ENCODE peak calls at places on chromosomes 2 and 18, in ten cellular contexts. E, I, A, N, D, U, B, C, W and V are unnamed samples.

GRCh38 chr2:191571163-191571769 is 106.7 kb upstream of the NABP1 start:
- DNase-seq in A (peak; percentile 33), C (no peak), D (no peak), N (peak; percentile 36), I (peak; percentile 40), U (peak; percentile 34), W (no peak), E (peak; percentile 49), B (no peak), V (no peak)

GRCh38 chr2:202158796-202159195 is 79.6 kb downstream of the SUMO1 start:
- DNase-seq in U (no peak), B (no peak), N (no peak), E (no peak), C (peak; percentile 45), I (no peak), D (no peak), A (no peak), W (no peak), V (no peak)

GRCh38 chr18:23618862-23619387 is 32.6 kb upstream of the NPC1 start:
- DNase-seq in W (peak; percentile 21), U (peak; percentile 59), N (no peak), B (no peak), E (no peak), C (peak; percentile 71), A (no peak), I (no peak), D (no peak), V (no peak)

GRCh38 chr2:219632758-219633101 is 5.3 kb downstream of the SLC4A3 start:
- DNase-seq in U (no peak), N (no peak), E (no peak), C (no peak), D (no peak), W (no peak), I (no peak), A (no peak), B (no peak), V (no peak)

GRCh38 chr2:108330971-108331370 is 42.3 kb downstream of the SULT1C2 start:
- DNase-seq in C (no peak), I (no peak), U (no peak), B (no peak), A (no peak), E (no peak), N (no peak), D (no peak), W (no peak), V (no peak)

GRCh38 chr2:229346801-229347540 is 75.9 kb upstream of the PID1 start:
- DNase-seq in D (no peak), B (no peak), N (no peak), C (no peak), W (no peak), U (no peak), A (no peak), E (no peak), I (no peak), V (no peak)

GRCh38 chr2:168359082-168359481 is 97.0 kb upstream of the CERS6 start:
- DNase-seq in B (no peak), N (no peak), W (no peak), I (no peak), E (no peak), U (no peak), A (no peak), D (no peak), C (no peak), V (no peak)

GRCh38 chr2:146561996-146562395 is 1282.8 kb upstream of the ACVR2A start:
- DNase-seq in E (no peak), C (no peak), A (no peak), D (no peak), W (no peak), N (no peak), I (no peak), B (no peak), U (no peak), V (no peak)

GRCh38 chr2:120779781-120780283 is 44.2 kb downstream of the GLI2 start:
- DNase-seq in E (no peak), B (peak; percentile 1), I (no peak), D (no peak), C (peak; percentile 15), A (peak; percentile 38), W (peak; percentile 42), N (no peak), U (no peak), V (no peak)

GRCh38 chr2:133215477-133215876 is 352.8 kb downstream of the NCKAP5 start:
- DNase-seq in U (no peak), W (no peak), A (no peak), D (no peak), N (no peak), C (no peak), I (no peak), E (no peak), B (no peak), V (no peak)

GRCh38 chr18:48898521-48898920 is 52.2 kb downstream of the SMAD7 start:
- DNase-seq in I (no peak), C (no peak), B (no peak), A (no peak), N (no peak), W (no peak), U (no peak), E (no peak), D (no peak), V (no peak)

GRCh38 chr2:1727101-1727771 is 17.1 kb downstream of the PXDN start:
- DNase-seq in A (no peak), U (no peak), I (no peak), W (no peak), E (no peak), C (peak; percentile 8), N (no peak), D (peak; percentile 64), B (no peak), V (no peak)

GRCh38 chr2:38534746-38535403 is 67.9 kb downstream of the HNRNPLL start:
- DNase-seq in I (no peak), E (no peak), B (no peak), U (peak; percentile 27), W (no peak), N (no peak), C (no peak), D (no peak), A (no peak), V (no peak)
- H3K4me3 ChIP-seq in I (no peak overlapping the region), E (no peak overlapping the region), B (no peak overlapping the region), U (no peak overlapping the region), W (no peak overlapping the region), N (no peak overlapping the region), C (no peak overlapping the region), D (no peak overlapping the region), A (no peak overlapping the region), V (no peak overlapping the region)

GRCh38 chr18:74456017-74456408 is 1.1 kb downstream of the DIPK1C start:
- DNase-seq in B (no peak), U (no peak), C (no peak), E (no peak), I (no peak), N (no peak), W (no peak), A (no peak), D (no peak), V (no peak)
- H3K4me3 ChIP-seq in B (peak overlapping the region; percentile 66), U (peak overlapping the region; percentile 41), C (peak overlapping the region; percentile 55), E (no peak overlapping the region), I (no peak overlapping the region), N (no peak overlapping the region), W (peak overlapping the region; percentile 39), A (no peak overlapping the region), D (peak overlapping the region; percentile 13), V (no peak overlapping the region)

DNA sequence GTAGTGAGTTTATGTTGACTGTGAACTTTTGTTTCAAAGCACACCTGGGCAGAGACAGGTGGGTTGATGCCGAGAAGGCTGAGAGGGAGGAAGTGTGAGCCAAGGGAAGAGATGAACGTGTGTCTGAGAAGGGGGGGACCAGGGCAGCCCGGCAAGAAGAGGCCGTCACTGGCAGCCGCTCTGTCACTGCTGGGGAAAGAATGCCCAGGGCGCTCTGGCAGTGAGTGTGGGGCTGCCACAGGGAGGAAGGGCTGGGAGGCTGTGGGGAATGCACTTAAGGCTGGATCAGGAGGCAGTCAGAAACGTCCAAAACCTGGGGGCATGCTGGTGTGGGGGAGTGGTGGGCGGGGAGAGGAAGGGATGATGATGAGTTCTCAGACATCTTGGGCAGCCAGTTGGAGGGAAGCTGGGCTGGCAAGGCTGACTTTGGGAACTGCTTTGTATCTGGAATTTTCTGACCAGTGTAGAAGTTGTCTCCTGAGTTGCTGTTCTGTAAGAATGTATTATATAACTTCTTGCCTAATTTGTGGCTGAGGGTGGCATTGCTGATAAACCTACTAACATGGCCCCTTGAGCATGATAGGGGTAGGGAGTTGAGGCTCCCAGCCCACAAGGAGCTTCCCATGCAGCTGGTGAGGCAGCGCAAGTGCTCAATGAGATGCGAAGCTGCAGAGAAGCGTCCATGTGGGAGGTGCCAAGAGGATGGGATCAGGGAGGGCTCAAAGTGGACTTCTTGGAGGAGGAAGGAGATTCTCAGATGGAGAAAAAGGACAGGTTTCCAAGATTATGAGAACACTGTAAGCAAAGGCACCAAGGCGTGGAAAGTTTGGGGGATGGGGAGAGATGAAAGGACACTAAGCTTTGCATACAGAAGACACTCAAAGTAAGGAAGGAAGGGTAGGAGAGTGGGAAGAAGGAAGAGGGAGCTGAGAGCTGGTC is 185.1 kb upstream of the HAAO start:
- DNase-seq in N (no peak), B (no peak), A (no peak), D (peak; percentile 60), C (no peak), W (no peak), E (no peak), U (no peak), I (no peak), V (no peak)
- H3K4me3 ChIP-seq in N (no peak overlapping the region), B (no peak overlapping the region), A (no peak overlapping the region), D (no peak overlapping the region), C (no peak overlapping the region), W (no peak overlapping the region), E (no peak overlapping the region), U (no peak overlapping the region), I (no peak overlapping the region), V (no peak overlapping the region)

GRCh38 chr2:98034745-98035144 is 39.0 kb upstream of the TMEM131 start:
- DNase-seq in B (no peak), N (no peak), A (no peak), D (no peak), U (no peak), C (no peak), I (no peak), W (no peak), E (no peak), V (no peak)

GRCh38 chr2:98037666-98038339 is 42.1 kb upstream of the TMEM131 start:
- DNase-seq in A (no peak), B (no peak), D (no peak), C (no peak), N (no peak), E (no peak), W (peak; percentile 31), U (no peak), I (no peak), V (no peak)

GRCh38 chr2:98039085-98039756 is 43.5 kb upstream of the TMEM131 start:
- DNase-seq in N (no peak), I (no peak), W (no peak), C (no peak), D (no peak), B (no peak), U (peak; percentile 96), A (no peak), E (no peak), V (no peak)

GRCh38 chr2:98036349-98037000 is 40.7 kb upstream of the TMEM131 start:
- DNase-seq in I (no peak), N (no peak), U (no peak), W (peak; percentile 63), A (no peak), B (peak; percentile 57), E (no peak), C (peak; percentile 60), D (no peak), V (no peak)

DNA sequence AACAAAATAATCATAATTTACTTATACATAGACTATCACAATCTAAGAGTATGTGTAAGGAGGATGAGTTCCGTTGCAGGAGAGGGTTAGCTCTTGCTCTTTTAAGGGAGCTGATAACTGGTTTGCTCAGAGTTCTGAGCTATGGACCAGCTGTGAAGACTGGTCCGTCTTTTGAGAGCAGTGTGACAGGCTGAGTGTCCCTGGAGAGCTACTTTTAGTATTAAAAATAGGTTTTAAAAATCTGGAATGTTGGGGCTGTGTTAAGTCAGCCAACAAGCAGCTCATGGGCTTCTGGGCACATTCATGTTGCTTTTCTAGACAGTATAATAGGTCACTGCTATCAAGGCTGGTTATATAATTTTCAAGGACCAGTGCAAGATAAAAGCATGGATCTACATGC is 41.5 kb upstream of the TMEM131 start:
- DNase-seq in B (no peak), E (no peak), D (no peak), A (no peak), I (no peak), C (no peak), W (no peak), N (no peak), U (no peak), V (no peak)
- H3K4me3 ChIP-seq in B (no peak overlapping the region), E (no peak overlapping the region), D (no peak overlapping the region), A (no peak overlapping the region), I (no peak overlapping the region), C (no peak overlapping the region), W (no peak overlapping the region), N (no peak overlapping the region), U (no peak overlapping the region), V (no peak overlapping the region)